ENCODE peak calls at places on chromosome 4, in seven cellular contexts. W is body of pancreas, Y is ovary, O is stomach, B is A549, L is Peyer's patch, A is right lobe of liver. G is an unnamed sample.

GRCh38 chr4:42132099-42132498 is 20.4 kb downstream of the BEND4 start:
- DNase-seq in W (no peak), Y (no peak), O (no peak), B (no peak), L (no peak), A (no peak), G (no peak)

GRCh38 chr4:94126669-94127068 is 81.0 kb upstream of the SMARCAD1 start:
- DNase-seq in W (no peak), Y (no peak), O (no peak), B (no peak), L (no peak), A (no peak), G (no peak)

GRCh38 chr4:168623011-168623410 is 126.2 kb downstream of the PALLD start:
- DNase-seq in W (no peak), Y (no peak), O (no peak), B (no peak), L (no peak), A (no peak), G (no peak)

GRCh38 chr4:148444296-148445070 is 2.3 kb upstream of the NR3C2 start:
- DNase-seq in W (peak; percentile 51), Y (peak; percentile 57), O (peak; percentile 42), B (no peak), L (peak; percentile 43), A (peak; percentile 60), G (peak; percentile 12)

GRCh38 chr4:119080721-119081541 is 54.7 kb upstream of the MYOZ2 start:
- DNase-seq in W (no peak), Y (no peak), O (no peak), B (peak; percentile 18), L (no peak), A (no peak), G (no peak)

GRCh38 chr4:69713593-69713992 is 46.8 kb downstream of the SULT1B1 start:
- DNase-seq in W (no peak), Y (no peak), O (no peak), B (no peak), L (no peak), A (no peak), G (peak; percentile 19)

GRCh38 chr4:139913398-139913990 is 240.5 kb downstream of the MAML3 start:
- DNase-seq in W (peak; percentile 32), Y (peak; percentile 70), O (peak; percentile 46), B (no peak), L (no peak), A (no peak), G (no peak)

GRCh38 chr4:6452116-6452896 is 20.1 kb downstream of the PPP2R2C start:
- DNase-seq in W (no peak), Y (no peak), O (no peak), B (no peak), L (no peak), A (no peak), G (no peak)

GRCh38 chr4:2183394-2183793 is 58.5 kb downstream of the HAUS3 start:
- DNase-seq in W (no peak), Y (no peak), O (no peak), B (no peak), L (no peak), A (no peak), G (no peak)

GRCh38 chr4:153000068-153000420 is 63.9 kb downstream of the FHDC1 start:
- DNase-seq in W (no peak), Y (no peak), O (no peak), B (no peak), L (no peak), A (no peak), G (no peak)

GRCh38 chr4:180674629-180675367 is 1568.4 kb upstream of the TENM3 start:
- DNase-seq in W (no peak), Y (no peak), O (no peak), B (no peak), L (no peak), A (no peak), G (no peak)

GRCh38 chr4:73776363-73776762 is 36.0 kb downstream of the CXCL8 start:
- DNase-seq in W (peak; percentile 31), Y (peak; percentile 23), O (peak; percentile 44), B (no peak), L (no peak), A (no peak), G (peak; percentile 40)

GRCh38 chr4:60605651-60606354 is 594.3 kb upstream of the ADGRL3 start:
- DNase-seq in W (no peak), Y (no peak), O (no peak), B (no peak), L (no peak), A (no peak), G (no peak)

GRCh38 chr4:6126971-6127745 is 73.2 kb downstream of the JAKMIP1 start:
- DNase-seq in W (no peak), Y (no peak), O (no peak), B (no peak), L (no peak), A (no peak), G (no peak)

GRCh38 chr4:183591301-183591700 is 67.7 kb downstream of the RWDD4 start:
- DNase-seq in W (no peak), Y (no peak), O (no peak), B (no peak), L (no peak), A (no peak), G (no peak)

GRCh38 chr4:156615066-156615514 is 356.5 kb downstream of the PDGFC start:
- DNase-seq in W (no peak), Y (no peak), O (no peak), B (no peak), L (no peak), A (no peak), G (no peak)

GRCh38 chr4:88409789-88410188 is 31.1 kb downstream of the HERC6 start:
- DNase-seq in W (no peak), Y (no peak), O (no peak), B (no peak), L (no peak), A (no peak), G (no peak)

GRCh38 chr4:168274871-168275270 is 43.7 kb downstream of the DDX60 start:
- DNase-seq in W (no peak), Y (no peak), O (no peak), B (no peak), L (no peak), A (no peak), G (no peak)

GRCh38 chr4:186061919-186062318 is 7.0 kb upstream of the TLR3 start:
- DNase-seq in W (no peak), Y (no peak), O (no peak), B (no peak), L (no peak), A (no peak), G (no peak)

GRCh38 chr4:12729384-12729783 is 754.8 kb downstream of the RAB28 start:
- DNase-seq in W (no peak), Y (no peak), O (no peak), B (no peak), L (no peak), A (no peak), G (no peak)

GRCh38 chr4:188714907-188715306 is 575.7 kb downstream of the TRIML1 start:
- DNase-seq in W (no peak), Y (no peak), O (no peak), B (no peak), L (no peak), A (no peak), G (no peak)

GRCh38 chr4:112968456-112969159 is 80.8 kb upstream of the ANK2 start:
- DNase-seq in W (no peak), Y (no peak), O (no peak), B (no peak), L (no peak), A (no peak), G (no peak)

GRCh38 chr4:151541438-151542071 is 132.6 kb downstream of the FHIP1A start:
- DNase-seq in W (no peak), Y (no peak), O (no peak), B (no peak), L (no peak), A (no peak), G (no peak)

GRCh38 chr4:158015241-158015640 is 157.6 kb downstream of the GASK1B start:
- DNase-seq in W (no peak), Y (no peak), O (no peak), B (no peak), L (no peak), A (no peak), G (no peak)

GRCh38 chr4:184568770-184569169 is 80.5 kb downstream of the CASP3 start:
- DNase-seq in W (no peak), Y (no peak), O (no peak), B (no peak), L (no peak), A (no peak), G (no peak)

GRCh38 chr4:78237360-78237759 is 180.2 kb downstream of the FRAS1 start:
- DNase-seq in W (no peak), Y (no peak), O (no peak), B (no peak), L (no peak), A (no peak), G (no peak)
- TF ChIP-seq POLR2A in W (no peak), Y (no peak), O (no peak), B (no peak), L (no peak), A (no peak), G (no peak)

GRCh38 chr4:108834787-108835384 is 72.0 kb upstream of the ETNPPL start:
- DNase-seq in W (no peak), Y (no peak), O (no peak), B (no peak), L (no peak), A (no peak), G (no peak)
- TF ChIP-seq CTCF in W (peak; percentile 52), Y (peak; percentile 44), O (peak; percentile 25), B (peak; percentile 54), L (peak; percentile 48), A (peak; percentile 61), G (peak; percentile 24)

DNA sequence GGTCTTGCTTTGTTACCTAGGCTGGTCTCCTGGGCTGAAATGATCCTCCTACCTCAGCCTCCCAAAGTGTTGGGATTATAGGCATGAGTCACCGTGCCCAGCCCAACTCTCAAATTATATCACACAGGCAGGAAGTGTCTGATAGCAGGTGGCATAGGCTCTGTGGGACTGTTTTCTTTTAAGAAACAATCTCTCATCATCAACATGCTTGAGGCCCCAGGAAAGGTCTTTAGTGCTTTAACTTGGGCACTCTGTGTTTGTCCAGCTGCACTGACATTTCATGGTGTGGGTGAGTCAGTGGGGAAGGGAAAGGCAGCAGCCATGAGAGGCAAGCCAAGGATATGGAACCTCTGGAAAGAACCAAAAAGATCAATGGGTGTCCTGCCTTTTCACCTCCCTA is 88.1 kb upstream of the TSPAN5 start:
- DNase-seq in W (no peak), Y (no peak), O (no peak), B (no peak), L (no peak), A (no peak), G (no peak)
- H3K4me3 ChIP-seq in W (no peak overlapping the region), Y (no peak overlapping the region), O (no peak overlapping the region), B (no peak overlapping the region), L (no peak overlapping the region), A (no peak overlapping the region), G (no peak overlapping the region)

GRCh38 chr4:8366601-8367000 is 73.9 kb downstream of the ACOX3 start:
- DNase-seq in W (no peak), Y (no peak), O (no peak), B (no peak), L (no peak), A (peak; percentile 11), G (no peak)

GRCh38 chr4:8368998-8369397 is 71.5 kb downstream of the ACOX3 start:
- DNase-seq in W (no peak), Y (no peak), O (no peak), B (no peak), L (no peak), A (no peak), G (no peak)

GRCh38 chr4:8369426-8370105 is 71.0 kb downstream of the ACOX3 start:
- DNase-seq in W (no peak), Y (no peak), O (no peak), B (no peak), L (no peak), A (no peak), G (no peak)

GRCh38 chr4:8365951-8366350 is 74.6 kb downstream of the ACOX3 start:
- DNase-seq in W (no peak), Y (no peak), O (no peak), B (no peak), L (no peak), A (peak; percentile 35), G (no peak)

GRCh38 chr4:8368061-8368481 is 72.5 kb downstream of the ACOX3 start:
- DNase-seq in W (no peak), Y (no peak), O (no peak), B (no peak), L (no peak), A (no peak), G (no peak)
- TF ChIP-seq POLR2A in W (no peak), Y (no peak), O (no peak), B (no peak), L (no peak), A (no peak), G (no peak)

G was measured in gastrocnemius medialis.